ENCODE peak calls at places on chromosomes 5 and 9, in eight cellular contexts. P, J, T, L, A, G, C and U are unnamed samples.

GRCh38 chr5:133947431-133947841 is 21.0 kb downstream of the C5orf15 start:
- DNase-seq in G (no peak), A (no peak), L (no peak), T (peak), J (no peak), P (no peak), C (no peak), U (no peak)

GRCh38 chr5:100889165-100889564 is 13.9 kb downstream of the ST8SIA4 start:
- DNase-seq in C (no peak), J (no peak), P (no peak), L (no peak), T (no peak), G (no peak), A (no peak), U (no peak)

GRCh38 chr9:37669232-37669631 is 18.5 kb downstream of the FRMPD1 start:
- DNase-seq in P (no peak), C (no peak), J (no peak), G (no peak), T (no peak), L (no peak), A (no peak), U (no peak)

GRCh38 chr5:76192837-76193236 is 109.7 kb downstream of the SV2C start:
- DNase-seq in C (no peak), T (no peak), L (no peak), J (no peak), G (no peak), A (no peak), P (no peak), U (no peak)

GRCh38 chr5:122291000-122291592 is 20.9 kb upstream of the SNCAIP start:
- DNase-seq in P (peak), A (no peak), J (no peak), T (no peak), L (no peak), G (no peak), C (no peak), U (no peak)

GRCh38 chr5:55592388-55593114 is 57.8 kb upstream of the PLPP1 start:
- DNase-seq in T (no peak), P (no peak), L (no peak), A (no peak), J (no peak), G (no peak), C (no peak), U (no peak)

GRCh38 chr5:155982354-155982753 is 344.6 kb upstream of the SGCD start:
- DNase-seq in A (no peak), G (no peak), C (no peak), T (no peak), L (no peak), P (no peak), J (no peak), U (no peak)

GRCh38 chr5:27124590-27124989 is 86.2 kb upstream of the CDH9 start:
- DNase-seq in C (no peak), T (no peak), A (no peak), G (no peak), J (no peak), P (no peak), L (no peak), U (no peak)

GRCh38 chr5:112201141-112201540 is 217.9 kb downstream of the EPB41L4A start:
- DNase-seq in T (no peak), J (no peak), P (no peak), A (no peak), G (no peak), L (no peak), C (no peak), U (no peak)

GRCh38 chr5:6574537-6574936 is 58.3 kb downstream of the NSUN2 start:
- DNase-seq in L (peak), J (no peak), G (no peak), P (no peak), C (no peak), T (no peak), A (no peak), U (no peak)

GRCh38 chr5:125461641-125462072 is 715.2 kb upstream of the ZNF608 start:
- DNase-seq in P (no peak), A (no peak), C (no peak), G (no peak), L (no peak), T (no peak), J (no peak), U (no peak)

GRCh38 chr9:130940693-130941576 is 1.9 kb upstream of the FIBCD1 start:
- DNase-seq in L (peak), J (peak), T (peak), A (no peak), C (peak), G (no peak), P (peak), U (no peak)

GRCh38 chr9:70013598-70014196 is 30.0 kb upstream of the MAMDC2 start:
- DNase-seq in A (no peak), G (no peak), C (no peak), J (no peak), L (no peak), T (peak), P (peak), U (no peak)

DNA sequence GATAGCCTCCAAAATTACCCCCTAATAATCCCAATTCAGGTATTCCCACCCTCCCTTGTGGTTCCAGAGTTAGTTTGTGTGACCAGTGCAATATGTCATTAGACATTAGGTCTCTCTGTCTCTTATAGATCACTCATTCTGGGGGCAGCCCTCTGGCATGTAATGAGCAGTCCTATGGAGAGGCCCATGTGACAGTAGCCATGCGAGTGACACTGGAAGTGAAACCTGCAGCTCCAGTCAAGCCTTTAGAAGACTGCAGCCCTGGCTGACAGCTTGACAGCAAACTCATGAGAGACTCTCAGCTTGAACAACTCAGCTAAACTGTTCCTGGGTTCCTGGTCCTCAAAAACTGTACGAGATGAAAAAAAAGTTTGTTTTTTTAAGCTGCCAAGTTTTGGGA is 54.0 kb upstream of the HSPB3 start:
- DNase-seq in J (no peak), G (no peak), P (no peak), L (no peak), T (no peak), C (no peak), A (no peak), U (no peak)
- H3K4me3 ChIP-seq in J (no peak), G (no peak), P (no peak), L (no peak), T (no peak), C (no peak), A (no peak), U (no peak)

GRCh38 chr9:127506117-127506813 is 55.0 kb downstream of the LRSAM1 start:
- DNase-seq in A (no peak), L (no peak), C (no peak), P (no peak), J (no peak), G (no peak), T (no peak), U (no peak)
- TF ChIP-seq CTCF in A (no peak), L (no peak), C (no peak), P (no peak), J (no peak), G (no peak), T (no peak), U (no peak)

DNA sequence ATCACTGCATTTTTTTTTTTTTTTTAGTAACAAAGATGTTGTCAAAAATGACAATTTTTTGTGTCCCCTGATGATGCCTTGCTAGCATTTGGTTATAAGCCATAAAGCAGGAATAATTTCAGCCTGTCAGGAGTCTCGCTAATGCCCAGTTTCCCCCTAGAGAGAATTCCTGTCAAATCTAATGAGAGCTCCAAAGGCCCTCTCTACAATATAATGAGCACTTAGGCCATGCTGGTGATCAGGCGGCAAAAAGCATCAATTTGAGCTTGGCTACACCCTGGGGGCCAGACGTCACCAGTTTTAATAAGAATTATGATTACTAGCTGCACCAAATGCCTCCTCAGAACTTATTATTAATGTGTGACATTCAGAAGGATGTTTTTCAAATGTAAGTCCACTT is 6.1 kb downstream of the TLE1 start:
- DNase-seq in P (no peak), C (no peak), J (no peak), A (no peak), T (no peak), G (no peak), L (no peak), U (no peak)
- H3K4me3 ChIP-seq in P (peak), C (no peak), J (no peak), A (peak), T (no peak), G (no peak), L (no peak), U (peak)

DNA sequence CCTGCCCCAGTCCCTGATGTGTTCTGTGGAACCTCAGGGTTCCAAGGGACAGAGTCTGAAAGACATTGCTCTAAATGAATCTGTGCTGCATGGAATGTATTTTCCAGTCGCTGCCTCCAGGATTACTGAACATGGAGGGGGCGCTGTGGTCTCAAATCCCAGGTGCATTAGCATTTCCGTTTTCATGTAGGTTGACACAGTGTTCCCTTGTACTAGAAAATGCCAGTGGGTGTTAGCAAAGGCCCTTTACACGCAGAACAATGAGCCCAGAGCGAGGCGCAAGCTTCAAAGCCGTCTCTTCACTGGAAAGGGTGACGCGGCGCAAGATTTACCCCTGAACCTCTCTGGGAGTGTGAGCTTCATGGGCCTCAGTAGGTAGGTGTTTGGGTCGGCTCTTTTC is 308.3 kb downstream of the SLIT3 start:
- DNase-seq in L (no peak), A (no peak), G (no peak), C (no peak), P (no peak), T (no peak), J (peak), U (no peak)
- TF ChIP-seq CTCF in L (no peak), A (peak), G (peak), C (no peak), P (no peak), T (no peak), J (peak), U (no peak)

GRCh38 chr5:34020717-34021116 is 12.9 kb upstream of the AMACR start:
- DNase-seq in J (no peak), T (no peak), G (no peak), A (no peak), L (no peak), P (no peak), C (no peak), U (no peak)

GRCh38 chr5:34026089-34026761 is 16.8 kb downstream of the C1QTNF3 start:
- DNase-seq in T (no peak), L (no peak), A (no peak), P (no peak), J (no peak), C (no peak), G (no peak), U (no peak)

GRCh38 chr5:34017254-34017653 is 9.4 kb upstream of the AMACR start:
- DNase-seq in C (no peak), J (no peak), P (no peak), T (no peak), L (no peak), A (no peak), G (no peak), U (no peak)

GRCh38 chr5:34016750-34017149 is 8.9 kb upstream of the AMACR start:
- DNase-seq in G (no peak), T (no peak), L (no peak), C (no peak), J (no peak), A (no peak), P (no peak), U (no peak)

GRCh38 chr5:34022131-34022705 is 14.4 kb upstream of the AMACR start:
- DNase-seq in T (no peak), J (no peak), L (no peak), P (no peak), G (no peak), A (no peak), C (no peak), U (no peak)
- H3K4me3 ChIP-seq in T (no peak), J (no peak), L (no peak), P (no peak), G (no peak), A (no peak), C (no peak), U (no peak)

GRCh38 chr5:33890633-33891032 is 1.2 kb downstream of the ADAMTS12 start:
- DNase-seq in C (no peak), A (no peak), L (no peak), P (no peak), T (no peak), G (no peak), J (no peak), U (no peak)
- TF ChIP-seq CTCF in C (no peak), A (peak), L (no peak), P (peak), T (no peak), G (peak), J (peak), U (no peak)

GRCh38 chr5:157867736-157868135 is 8.8 kb upstream of the CLINT1 start:
- DNase-seq in C (no peak), G (no peak), L (no peak), J (no peak), A (no peak), T (peak), P (no peak), U (no peak)
- H3K4me3 ChIP-seq in C (no peak), G (no peak), L (no peak), J (no peak), A (no peak), T (no peak), P (no peak), U (no peak)